ENCODE peak calls at places on chromosomes 11 and 22, in ten cellular contexts. Y, S, Z, Q, H, M, N, W, F and B are unnamed samples.

GRCh38 chr11:76209956-76210885 is 3.9 kb upstream of the WNT11 start:
- DNase-seq in Y (peak; percentile 22), S (no peak), Z (peak; percentile 69), Q (no peak), H (no peak), M (peak; percentile 83), N (no peak), W (peak; percentile 69), F (no peak), B (peak; percentile 37)

GRCh38 chr11:118238947-118239346 is 13.2 kb downstream of the MPZL3 start:
- DNase-seq in Y (no peak), S (no peak), Z (no peak), Q (no peak), H (no peak), M (no peak), N (no peak), W (no peak), F (no peak), B (no peak)

GRCh38 chr11:61974766-61975631 is 7.6 kb upstream of the FTH1 start:
- DNase-seq in Y (no peak), S (no peak), Z (peak; percentile 57), Q (no peak), H (no peak), M (no peak), N (no peak), W (peak; percentile 72), F (no peak), B (no peak)

GRCh38 chr22:34866501-34867171 is 199.3 kb upstream of the ISX start:
- DNase-seq in Y (no peak), S (no peak), Z (no peak), Q (no peak), H (no peak), M (peak; percentile 1), N (no peak), W (no peak), F (no peak), B (no peak)

GRCh38 chr11:130827697-130828377 is 88.4 kb downstream of the SNX19 start:
- DNase-seq in Y (peak; percentile 84), S (peak; percentile 43), Z (peak; percentile 62), Q (no peak), H (peak; percentile 27), M (peak; percentile 85), N (no peak), W (peak; percentile 45), F (no peak), B (peak; percentile 44)

GRCh38 chr11:109654091-109654490 is 232.1 kb downstream of the C11orf87 start:
- DNase-seq in Y (no peak), S (no peak), Z (no peak), Q (no peak), H (no peak), M (no peak), N (no peak), W (no peak), F (no peak), B (no peak)

GRCh38 chr11:44028401-44028800 is 19.4 kb upstream of the ACCSL start:
- DNase-seq in Y (no peak), S (no peak), Z (no peak), Q (no peak), H (no peak), M (no peak), N (peak; percentile 38), W (no peak), F (no peak), B (no peak)

GRCh38 chr11:65184146-65184545 is 2.4 kb downstream of the CAPN1 start:
- DNase-seq in Y (no peak), S (no peak), Z (no peak), Q (no peak), H (no peak), M (no peak), N (no peak), W (no peak), F (no peak), B (no peak)

GRCh38 chr11:107598225-107599139 is 7.5 kb downstream of the ELMOD1 start:
- DNase-seq in Y (peak; percentile 64), S (no peak), Z (no peak), Q (no peak), H (no peak), M (peak; percentile 18), N (no peak), W (no peak), F (peak; percentile 6), B (no peak)

GRCh38 chr22:29302681-29303465 is 3.6 kb upstream of the GAS2L1 start:
- DNase-seq in Y (no peak), S (no peak), Z (no peak), Q (no peak), H (no peak), M (no peak), N (no peak), W (no peak), F (no peak), B (no peak)

GRCh38 chr22:39593061-39593930 is 22.7 kb downstream of the CACNA1I start:
- DNase-seq in Y (no peak), S (no peak), Z (no peak), Q (no peak), H (no peak), M (peak; percentile 18), N (no peak), W (no peak), F (no peak), B (no peak)

DNA sequence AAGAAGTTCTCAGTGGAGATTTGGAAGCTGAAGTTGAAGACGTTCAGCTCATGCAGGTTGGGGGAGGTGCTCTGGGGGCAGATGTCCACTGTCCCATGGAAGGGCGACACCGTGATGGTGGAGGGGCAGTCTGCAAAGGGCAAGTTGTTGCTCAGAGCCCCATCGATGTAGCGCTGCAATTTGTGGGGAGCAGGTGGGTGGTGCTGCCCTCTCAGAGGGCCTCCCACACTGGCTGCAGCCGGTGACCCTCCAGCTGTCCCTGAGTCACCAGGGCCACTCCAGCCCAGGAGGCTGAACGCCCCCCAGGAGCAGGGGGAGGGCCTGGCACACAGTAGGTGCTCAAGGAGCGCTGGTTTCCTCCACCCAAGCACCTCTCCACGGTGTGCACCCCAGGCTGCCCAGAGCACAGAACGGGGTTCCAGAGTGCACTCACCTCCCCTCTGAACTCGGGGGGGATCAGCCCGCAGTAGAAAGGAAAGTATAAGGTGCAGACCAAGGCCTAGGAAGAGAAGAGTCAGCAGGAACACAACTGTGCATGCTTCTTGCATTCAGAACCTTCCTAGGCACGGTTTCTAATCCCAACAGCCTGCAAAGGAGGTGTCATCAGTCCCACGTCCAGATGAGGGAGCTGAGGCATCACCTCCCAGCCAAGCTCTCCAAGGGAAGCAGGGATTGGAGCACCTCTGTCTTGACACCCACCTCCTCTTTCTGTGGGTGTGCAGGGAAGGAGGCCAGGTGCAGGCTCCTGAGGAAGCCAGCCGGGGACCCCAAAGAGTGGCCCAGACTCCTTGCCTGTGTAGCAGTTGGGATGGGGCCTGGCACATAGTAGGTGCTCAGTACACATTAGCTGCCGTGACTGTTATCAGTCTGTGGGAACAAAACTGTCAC is 2.2 kb downstream of the PNPLA5 start:
- DNase-seq in Y (no peak), S (no peak), Z (no peak), Q (no peak), H (no peak), M (peak; percentile 55), N (no peak), W (no peak), F (no peak), B (no peak)
- TF ChIP-seq CTCF in Y (no peak), S (peak; percentile 29), Z (no peak), Q (no peak), H (no peak), M (peak; percentile 52), N (no peak), W (no peak), F (no peak), B (no peak)

DNA sequence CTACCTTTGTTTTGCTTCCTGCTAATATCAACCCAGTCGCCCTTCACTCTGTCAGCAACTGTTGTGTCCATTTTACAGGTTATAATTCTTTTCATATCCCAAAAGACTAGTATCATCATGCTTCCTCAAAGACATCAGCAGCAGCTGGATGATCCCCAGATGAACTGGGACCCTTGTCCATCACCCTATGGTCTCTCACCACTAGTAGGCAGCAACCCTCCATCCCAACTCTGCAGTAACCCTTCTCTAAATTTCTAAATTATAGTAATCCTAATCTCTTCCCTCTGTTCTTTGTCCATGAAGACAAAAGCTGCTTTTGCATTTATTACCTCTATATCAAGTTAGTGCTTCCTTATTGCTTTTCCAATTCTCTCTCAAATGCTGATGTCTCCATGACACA is 1025.8 kb downstream of the FAM181B start:
- DNase-seq in Y (no peak), S (no peak), Z (no peak), Q (no peak), H (peak; percentile 2), M (no peak), N (no peak), W (no peak), F (no peak), B (no peak)
- TF ChIP-seq CTCF in Y (peak; percentile 28), S (no peak), Z (no peak), Q (no peak), H (peak; percentile 8), M (peak; percentile 49), N (peak; percentile 17), W (no peak), F (peak; percentile 69), B (peak; percentile 26)

DNA sequence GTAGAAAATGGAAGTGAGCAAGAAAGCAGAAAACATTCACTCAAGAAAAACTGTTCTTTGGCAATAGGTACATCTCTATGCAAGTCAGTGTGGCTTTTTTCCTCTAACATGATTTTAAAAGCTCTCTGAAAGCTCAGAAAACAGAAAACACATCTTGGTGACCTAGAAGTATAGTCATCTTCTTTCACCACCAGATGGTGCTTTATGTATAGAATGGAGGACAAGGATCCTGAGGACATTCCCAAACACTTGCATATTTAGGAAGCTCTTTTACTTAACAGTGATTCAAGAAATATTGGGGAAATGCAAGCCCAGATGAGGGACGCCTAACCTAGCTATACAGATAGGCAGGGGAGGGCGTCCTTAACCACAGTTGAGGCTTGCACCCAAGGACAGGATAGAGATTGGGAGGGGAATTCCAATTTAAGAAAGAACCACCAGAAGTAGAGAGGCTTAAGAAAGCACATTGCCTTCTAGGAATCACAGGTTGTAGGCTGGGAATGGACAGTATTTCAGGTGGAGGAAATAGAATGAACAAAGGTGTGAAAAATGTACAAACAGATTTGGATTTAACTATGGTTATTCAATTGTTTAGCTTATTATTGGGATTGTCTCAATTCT is 13.8 kb upstream of the CCDC81 start:
- DNase-seq in Y (no peak), S (peak; percentile 24), Z (no peak), Q (no peak), H (peak; percentile 18), M (peak; percentile 75), N (no peak), W (no peak), F (no peak), B (no peak)
- TF ChIP-seq CTCF in Y (peak; percentile 10), S (peak; percentile 62), Z (no peak), Q (no peak), H (peak; percentile 79), M (peak; percentile 61), N (peak; percentile 69), W (no peak), F (peak; percentile 19), B (peak; percentile 49)

DNA sequence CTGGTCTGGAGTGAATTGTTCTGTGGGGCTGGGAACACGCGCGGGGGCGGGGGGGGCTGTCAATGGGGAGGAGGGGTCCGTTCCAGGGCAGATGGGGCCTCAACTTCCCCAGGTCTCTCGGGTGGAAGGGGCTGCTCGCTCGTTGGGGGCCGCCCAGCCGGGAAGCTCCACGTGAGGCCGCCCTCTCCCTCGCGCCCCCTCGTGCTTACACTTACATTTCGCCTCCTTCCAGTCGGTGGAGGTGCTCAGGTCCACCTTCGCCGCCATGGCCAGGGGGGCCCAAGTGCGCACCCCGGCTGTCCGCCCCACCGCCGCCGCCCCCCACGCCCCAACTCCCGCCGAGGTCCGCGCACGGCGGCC is 451 bp downstream of the MACROD1 start:
- DNase-seq in Y (no peak), S (no peak), Z (peak; percentile 35), Q (no peak), H (no peak), M (no peak), N (no peak), W (peak; percentile 45), F (peak; percentile 18), B (peak; percentile 28)
- TF ChIP-seq CTCF in Y (no peak), S (no peak), Z (no peak), Q (no peak), H (no peak), M (no peak), N (no peak), W (no peak), F (no peak), B (no peak)

GRCh38 chr11:134030853-134031252 is 38.0 kb upstream of the JAM3 start:
- DNase-seq in Y (no peak), S (no peak), Z (no peak), Q (no peak), H (no peak), M (no peak), N (no peak), W (no peak), F (no peak), B (no peak)
- TF ChIP-seq CTCF in Y (no peak), S (peak; percentile 33), Z (no peak), Q (no peak), H (no peak), M (peak; percentile 28), N (peak; percentile 27), W (no peak), F (peak; percentile 57), B (no peak)